ENCODE peak calls at places on chromosomes 16 and 17, in four cellular contexts. K is EL, I is NCI-H345, T is RCC 7860. Q is an unnamed sample.

GRCh38 chr16:23595246-23595950 is 718 bp downstream of the NDUFAB1 start:
- DNase-seq in K (no peak), I (no peak), T (no peak), Q (no peak)

GRCh38 chr17:18224053-18224427 is 1.4 kb upstream of the LLGL1 start:
- DNase-seq in T (no peak), K (peak; percentile 25), I (no peak), Q (no peak)

GRCh38 chr16:89431158-89431584 is 59.2 kb downstream of the ANKRD11 start:
- DNase-seq in I (peak; percentile 23), T (no peak), K (peak; percentile 39), Q (no peak)

GRCh38 chr17:2710804-2711607 is 558 bp downstream of the CLUH start:
- DNase-seq in I (no peak), K (no peak), T (no peak), Q (no peak)

GRCh38 chr17:68624381-68624780 is 23.2 kb upstream of the FAM20A start:
- DNase-seq in T (no peak), K (no peak), I (no peak), Q (no peak)

GRCh38 chr17:78390241-78391050 is 12.0 kb downstream of the PGS1 start:
- DNase-seq in I (no peak), T (peak; percentile 99), K (peak; percentile 99), Q (no peak)

GRCh38 chr16:68737046-68737729 is at the start of gene CDH1:
- DNase-seq in K (no peak), T (no peak), I (peak; percentile 90), Q (peak; percentile 75)

GRCh38 chr17:74451557-74451956 is 14.9 kb upstream of the CD300A start:
- DNase-seq in I (no peak), K (no peak), T (no peak), Q (no peak)

GRCh38 chr17:7490144-7490543 is 6.0 kb downstream of the POLR2A start:
- DNase-seq in I (no peak), T (no peak), K (no peak), Q (no peak)

GRCh38 chr17:57875109-57876022 is 25.5 kb upstream of the MRPS23 start:
- DNase-seq in K (peak; percentile 99), T (peak; percentile 98), I (no peak), Q (peak; percentile 40)

GRCh38 chr17:65723356-65723928 is 162.0 kb upstream of the AXIN2 start:
- DNase-seq in K (peak; percentile 3), T (no peak), I (no peak), Q (no peak)

GRCh38 chr17:49574283-49574892 is 1.3 kb upstream of the NXPH3 start:
- DNase-seq in T (no peak), I (no peak), K (no peak), Q (no peak)

GRCh38 chr17:61235001-61235820 is 164.4 kb upstream of the TBX2 start:
- DNase-seq in T (no peak), K (no peak), I (no peak), Q (no peak)

Q was measured in NCI-H1105 treated with DMSO at 0.1 percent for 48 hours.